ENCODE peak calls at places on chromosomes 16 and 17, in five cellular contexts. C, Y, Q, I and H are unnamed samples.

GRCh38 chr17:46270032-46270431 is 24.9 kb upstream of the LRRC37A start:
- DNase-seq in Q (no peak), C (no peak), I (no peak), Y (no peak), H (no peak)

GRCh38 chr16:1285669-1286491 is 23.6 kb upstream of the UBE2I start:
- DNase-seq in Q (no peak), Y (no peak), C (no peak), I (no peak), H (no peak)

GRCh38 chr17:50218771-50219315 is 17.4 kb upstream of the COL1A1 start:
- DNase-seq in Y (no peak), Q (no peak), C (peak), I (no peak), H (peak)

GRCh38 chr17:71870546-71870862 is 250.3 kb upstream of the SOX9 start:
- DNase-seq in Y (no peak), Q (no peak), I (no peak), C (no peak), H (no peak)

GRCh38 chr17:48952904-48953303 is 8.3 kb upstream of the SNF8 start:
- DNase-seq in Y (no peak), I (no peak), Q (no peak), C (no peak), H (no peak)

GRCh38 chr17:42345396-42346078 is 42.7 kb downstream of the STAT3 start:
- DNase-seq in I (no peak), Q (no peak), Y (no peak), C (no peak), H (no peak)

GRCh38 chr17:6712058-6712853 is 913 bp downstream of the SLC13A5 start:
- DNase-seq in Q (no peak), I (no peak), C (peak), Y (no peak), H (no peak)

GRCh38 chr16:88381820-88382451 is 823 bp upstream of the ZNF469 start:
- DNase-seq in I (no peak), Y (no peak), C (no peak), Q (no peak), H (no peak)

GRCh38 chr16:55370762-55371482 is 46.9 kb downstream of the IRX6 start:
- DNase-seq in Y (peak), I (peak), C (peak), Q (no peak), H (no peak)

GRCh38 chr16:81350306-81350615 is 35.5 kb downstream of the GAN start:
- DNase-seq in Y (no peak), C (no peak), I (no peak), Q (no peak), H (no peak)

GRCh38 chr17:63420868-63421680 is 25.0 kb downstream of the CYB561 start:
- DNase-seq in C (no peak), I (no peak), Q (no peak), Y (no peak), H (no peak)

GRCh38 chr17:76074390-76075363 is at the start of gene GALR2:
- DNase-seq in Y (no peak), I (no peak), Q (no peak), C (no peak), H (no peak)

GRCh38 chr17:64698725-64699124 is 36.6 kb upstream of the SMURF2 start:
- DNase-seq in I (no peak), C (peak), Q (no peak), Y (no peak), H (peak)

GRCh38 chr17:32731556-32732295 is 145.2 kb downstream of the MYO1D start:
- DNase-seq in I (no peak), C (no peak), Y (no peak), Q (no peak), H (no peak)

GRCh38 chr16:89473791-89474414 is 16.5 kb downstream of the ANKRD11 start:
- DNase-seq in Y (no peak), Q (no peak), C (peak), I (no peak), H (peak)

GRCh38 chr16:49875812-49876715 is 20.2 kb upstream of the ZNF423 start:
- DNase-seq in I (peak), Y (no peak), C (no peak), Q (no peak), H (no peak)

GRCh38 chr16:88472637-88473205 is 19.6 kb downstream of the ZFPM1 start:
- DNase-seq in Y (no peak), Q (no peak), I (peak), C (peak), H (no peak)

GRCh38 chr17:64240741-64241347 is 22.2 kb downstream of the TEX2 start:
- DNase-seq in Q (no peak), Y (no peak), C (peak), I (peak), H (peak)

GRCh38 chr16:17395849-17396480 is 74.8 kb downstream of the XYLT1 start:
- DNase-seq in I (peak), Y (no peak), Q (no peak), C (peak), H (no peak)

GRCh38 chr16:85048921-85049562 is 21.4 kb downstream of the KIAA0513 start:
- DNase-seq in I (peak), Q (no peak), Y (no peak), C (no peak), H (no peak)

GRCh38 chr16:88382491-88383400 is at the start of gene ZNF469:
- DNase-seq in C (peak), I (peak), Q (no peak), Y (no peak), H (peak)

GRCh38 chr17:58193641-58194259 is 1.2 kb downstream of the EPX start:
- DNase-seq in C (no peak), Q (no peak), I (no peak), Y (no peak), H (no peak)

GRCh38 chr16:50444546-50444945 is 75.8 kb upstream of the BRD7 start:
- DNase-seq in I (no peak), C (no peak), Q (no peak), Y (no peak), H (no peak)

GRCh38 chr17:72143245-72143644 is 22.4 kb downstream of the SOX9 start:
- DNase-seq in Q (no peak), I (no peak), C (no peak), Y (no peak), H (no peak)

GRCh38 chr16:4410335-4411075 is 5.9 kb downstream of the CORO7 start:
- DNase-seq in Y (no peak), C (peak), Q (no peak), I (peak), H (peak)